ENCODE peak calls at places on chromosome 22, in four cellular contexts. K, Z, G and F are unnamed samples.

GRCh38 chr22:24140357-24140756 is 40.9 kb upstream of the SUSD2 start:
- DNase-seq in G (no peak), K (no peak), Z (no peak), F (no peak)

GRCh38 chr22:30116362-30117117 is 36.3 kb downstream of the HORMAD2 start:
- DNase-seq in K (no peak), G (no peak), Z (no peak), F (no peak)

GRCh38 chr22:17007852-17008731 is at the start of gene GAB4:
- DNase-seq in K (no peak), G (no peak), Z (no peak), F (no peak)

GRCh38 chr22:50581031-50581949 is 1.4 kb downstream of the CHKB start:
- DNase-seq in Z (no peak), G (no peak), K (no peak), F (no peak)

GRCh38 chr22:19974233-19974861 is 32.7 kb upstream of the TXNRD2 start:
- DNase-seq in G (no peak), K (peak), Z (peak), F (peak)

GRCh38 chr22:16586991-16587390 is 5.6 kb downstream of the CCT8L2 start:
- DNase-seq in Z (no peak), K (no peak), G (no peak), F (no peak)

GRCh38 chr22:47202819-47203553 is 440.5 kb downstream of the TBC1D22A start:
- DNase-seq in G (no peak), Z (no peak), K (no peak), F (no peak)

GRCh38 chr22:40728731-40729189 is 49.5 kb downstream of the MCHR1 start:
- DNase-seq in K (no peak), G (no peak), Z (no peak), F (no peak)

GRCh38 chr22:37472418-37473006 is 13.7 kb downstream of the MFNG start:
- DNase-seq in Z (no peak), K (peak), G (no peak), F (no peak)

GRCh38 chr22:39597236-39597869 is 26.8 kb downstream of the CACNA1I start:
- DNase-seq in Z (no peak), K (no peak), G (no peak), F (no peak)

GRCh38 chr22:45878901-45879551 is 97.9 kb downstream of the WNT7B start:
- DNase-seq in G (no peak), K (no peak), Z (no peak), F (peak)

GRCh38 chr22:50299724-50300619 is 7.5 kb downstream of the PLXNB2 start:
- DNase-seq in G (no peak), Z (no peak), K (peak), F (peak)

GRCh38 chr22:42792909-42793847 is 63.9 kb downstream of the ARFGAP3 start:
- DNase-seq in G (no peak), Z (no peak), K (no peak), F (no peak)

GRCh38 chr22:29569011-29569678 is 11.8 kb downstream of the NIPSNAP1 start:
- DNase-seq in Z (no peak), K (no peak), G (no peak), F (no peak)

GRCh38 chr22:23393721-23394320 is 186.3 kb downstream of the IGLL1 start:
- DNase-seq in Z (no peak), K (no peak), G (no peak), F (no peak)

GRCh38 chr22:19062909-19063308 is 59.3 kb downstream of the DGCR2 start:
- DNase-seq in Z (no peak), G (no peak), K (no peak), F (no peak)

GRCh38 chr22:30628491-30628890 is 7.1 kb upstream of the SLC35E4 start:
- DNase-seq in G (no peak), K (no peak), Z (no peak), F (no peak)

GRCh38 chr22:50490531-50491308 is 4.1 kb downstream of the MIOX start:
- DNase-seq in K (no peak), Z (no peak), G (no peak), F (no peak)

GRCh38 chr22:25478111-25478510 is 86.4 kb upstream of the GRK3 start:
- DNase-seq in G (no peak), Z (no peak), K (no peak), F (no peak)

GRCh38 chr22:50621491-50621880 is 6.5 kb downstream of the ARSA start:
- DNase-seq in G (no peak), K (no peak), Z (no peak), F (no peak)

GRCh38 chr22:45574069-45574703 is 71.5 kb downstream of the FBLN1 start:
- DNase-seq in K (peak), G (no peak), Z (no peak), F (no peak)

GRCh38 chr22:44003776-44004460 is 20.2 kb upstream of the PARVB start:
- DNase-seq in G (no peak), K (no peak), Z (no peak), F (peak)

GRCh38 chr22:46969961-46970360 is 207.5 kb downstream of the TBC1D22A start:
- DNase-seq in G (no peak), Z (no peak), K (no peak), F (no peak)

GRCh38 chr22:18991138-18991432 is 55.0 kb upstream of the PRODH start:
- DNase-seq in G (no peak), K (no peak), Z (no peak), F (no peak)